ENCODE peak calls at places on chromosomes 3 and 15, in six cellular contexts. N, W, S, I, Y and M are unnamed samples.

GRCh38 chr3:117059054-117059989 is 349.7 kb downstream of the TUSC7 start:
- DNase-seq in N (no peak), W (peak), S (no peak), I (peak), Y (no peak), M (peak)

GRCh38 chr3:155342344-155342743 is 48.9 kb upstream of the STRIT1 start:
- DNase-seq in N (no peak), W (no peak), S (no peak), I (no peak), Y (no peak), M (no peak)

GRCh38 chr15:39747326-39747725 is 35.3 kb downstream of the FSIP1 start:
- DNase-seq in N (no peak), W (peak), S (no peak), I (peak), Y (no peak), M (no peak)

GRCh38 chr3:129365779-129366178 is 62.7 kb downstream of the EFCAB12 start:
- DNase-seq in N (no peak), W (no peak), S (no peak), I (no peak), Y (no peak), M (no peak)

GRCh38 chr3:12946661-12947316 is 105.4 kb upstream of the RPL32 start:
- DNase-seq in N (no peak), W (no peak), S (no peak), I (peak), Y (no peak), M (no peak)

GRCh38 chr3:10234526-10235230 is 13.6 kb upstream of the TATDN2 start:
- DNase-seq in N (no peak), W (no peak), S (no peak), I (no peak), Y (no peak), M (no peak)

GRCh38 chr3:9812870-9813483 is 2.9 kb downstream of the TTLL3 start:
- DNase-seq in N (no peak), W (no peak), S (no peak), I (no peak), Y (no peak), M (no peak)

GRCh38 chr15:27087651-27088583 is 116.9 kb downstream of the GABRG3 start:
- DNase-seq in N (no peak), W (no peak), S (no peak), I (no peak), Y (no peak), M (no peak)

GRCh38 chr3:157913751-157914150 is 192.5 kb downstream of the SHOX2 start:
- DNase-seq in N (no peak), W (peak), S (no peak), I (no peak), Y (no peak), M (no peak)

GRCh38 chr15:63764124-63764827 is 69.5 kb downstream of the HERC1 start:
- DNase-seq in N (no peak), W (no peak), S (no peak), I (no peak), Y (no peak), M (peak)

GRCh38 chr15:32718082-32718821 is 448 bp downstream of the GREM1 start:
- DNase-seq in N (no peak), W (peak), S (no peak), I (peak), Y (no peak), M (no peak)

GRCh38 chr15:50210462-50211264 is 28.7 kb downstream of the SLC27A2 start:
- DNase-seq in N (no peak), W (no peak), S (no peak), I (no peak), Y (no peak), M (no peak)

GRCh38 chr3:31533169-31533870 is 595 bp downstream of the STT3B start:
- DNase-seq in N (peak), W (peak), S (peak), I (peak), Y (peak), M (peak)

GRCh38 chr15:70109982-70110381 is 12.3 kb upstream of the TLE3 start:
- DNase-seq in N (no peak), W (no peak), S (no peak), I (no peak), Y (no peak), M (no peak)

GRCh38 chr15:22944651-22945050 is 35.5 kb downstream of the CYFIP1 start:
- DNase-seq in N (no peak), W (no peak), S (no peak), I (no peak), Y (no peak), M (no peak)

GRCh38 chr3:126107960-126108688 is 24.2 kb upstream of the SLC41A3 start:
- DNase-seq in N (no peak), W (no peak), S (no peak), I (no peak), Y (peak), M (no peak)

GRCh38 chr15:77611767-77612166 is 20.9 kb downstream of the LINGO1 start:
- DNase-seq in N (no peak), W (no peak), S (no peak), I (no peak), Y (no peak), M (no peak)

GRCh38 chr3:30370681-30371271 is 235.6 kb upstream of the TGFBR2 start:
- DNase-seq in N (no peak), W (peak), S (no peak), I (peak), Y (no peak), M (no peak)

GRCh38 chr15:62482715-62483429 is 317.8 kb upstream of the C2CD4B start:
- DNase-seq in N (no peak), W (peak), S (no peak), I (no peak), Y (no peak), M (peak)

GRCh38 chr15:79169531-79170123 is 79.0 kb upstream of the RASGRF1 start:
- DNase-seq in N (no peak), W (peak), S (no peak), I (no peak), Y (no peak), M (no peak)

GRCh38 chr3:141998674-141999290 is 122.3 kb downstream of the ATP1B3 start:
- DNase-seq in N (no peak), W (peak), S (no peak), I (peak), Y (no peak), M (no peak)

DNA sequence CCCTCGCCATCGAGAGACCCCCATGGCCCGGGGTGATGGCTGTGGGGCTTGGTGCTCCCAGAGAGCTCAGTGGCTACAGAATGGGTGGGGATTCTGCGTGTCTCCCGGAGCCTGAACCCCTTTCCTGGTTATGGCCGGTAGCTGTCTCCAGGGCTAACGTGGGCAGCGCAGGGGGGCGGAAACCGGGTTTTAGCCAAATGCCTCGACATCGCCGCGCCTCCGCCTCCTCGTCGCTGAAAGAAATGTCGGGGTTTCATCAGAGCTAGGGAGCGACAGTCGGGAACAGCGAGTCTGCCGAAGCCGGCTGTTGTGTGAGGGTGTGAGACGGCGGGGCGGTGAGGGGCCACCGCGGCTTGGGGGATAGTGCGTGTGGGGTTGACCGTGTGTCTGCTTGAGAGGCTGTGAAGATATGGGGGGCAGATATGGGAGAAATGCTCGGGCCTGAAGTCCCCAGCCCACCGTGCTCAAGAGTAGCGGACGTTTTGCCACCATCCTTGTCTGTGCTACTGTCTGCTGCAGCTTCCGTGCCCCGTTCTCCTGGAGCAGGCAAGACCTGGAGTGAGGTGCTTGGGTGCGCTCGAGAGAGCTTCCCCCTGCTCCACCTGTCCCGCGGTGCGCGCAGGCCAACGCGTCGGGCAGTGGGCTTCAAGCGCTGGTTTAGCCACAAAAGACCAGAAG is 836 bp upstream of the ISLR2 start:
- DNase-seq in N (no peak), W (no peak), S (no peak), I (no peak), Y (no peak), M (no peak)
- H3K4me3 ChIP-seq in N (no peak), W (no peak), S (peak), I (peak), Y (peak), M (no peak)

DNA sequence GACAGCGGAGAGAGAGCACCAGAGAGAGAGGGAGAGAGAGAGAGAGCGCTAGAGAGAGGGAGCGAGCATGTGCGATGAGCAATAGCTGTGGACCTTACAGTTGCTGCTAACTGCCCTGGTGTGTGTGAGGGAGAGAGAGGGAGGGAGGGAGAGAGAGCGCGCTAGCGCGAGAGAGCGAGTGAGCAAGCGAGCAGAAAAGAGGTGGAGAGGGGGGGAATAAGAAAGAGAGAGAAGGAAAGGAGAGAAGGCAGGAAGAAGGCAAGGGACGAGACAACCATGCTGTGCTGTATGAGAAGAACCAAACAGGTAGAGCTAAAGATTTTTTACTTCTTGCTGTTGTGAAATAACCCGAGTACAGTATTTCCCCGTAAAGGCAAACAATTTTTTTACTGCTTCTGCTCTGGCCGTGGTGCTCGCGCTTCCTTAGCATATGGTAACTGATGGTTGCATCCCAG is at the start of gene GAP43:
- DNase-seq in N (peak), W (peak), S (no peak), I (peak), Y (peak), M (no peak)
- H3K4me3 ChIP-seq in N (peak), W (peak), S (peak), I (peak), Y (peak), M (no peak)

DNA sequence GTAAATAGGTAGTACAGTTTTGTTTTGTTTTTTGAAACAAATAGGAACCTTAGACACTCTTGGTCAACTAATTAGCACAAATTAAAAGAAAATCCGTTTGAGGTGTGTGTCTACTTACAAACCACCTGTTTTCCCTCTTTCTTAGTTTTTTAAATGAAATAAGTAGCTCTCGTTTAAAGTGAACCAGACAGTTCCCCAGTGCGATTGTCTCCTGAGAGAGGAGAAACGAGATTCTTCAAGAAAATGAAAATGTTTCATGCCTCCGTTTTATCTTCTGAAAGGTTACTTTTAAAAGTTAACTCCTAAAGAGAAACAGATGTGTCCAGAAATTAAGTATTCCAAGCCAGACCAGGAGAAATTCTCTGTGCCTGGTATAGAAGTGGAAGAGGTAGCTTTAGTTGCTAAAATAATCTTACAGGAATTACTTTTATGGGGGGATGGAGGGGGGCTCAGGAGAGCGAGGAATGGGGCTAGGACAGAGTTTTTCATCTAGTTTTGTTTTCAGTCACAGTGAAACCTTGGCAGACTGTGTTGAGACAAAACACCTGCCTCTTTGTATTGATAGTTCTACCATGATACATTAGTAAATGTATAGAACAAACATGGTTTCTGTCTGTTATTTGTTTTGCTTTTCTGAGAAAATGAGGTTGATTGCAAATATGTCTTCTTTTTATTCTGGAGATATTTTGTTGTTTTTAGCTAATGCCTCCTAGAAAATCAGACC is 155.1 kb upstream of the CNTN4 start:
- DNase-seq in N (no peak), W (no peak), S (no peak), I (no peak), Y (no peak), M (peak)
- H3K4me3 ChIP-seq in N (no peak), W (no peak), S (no peak), I (no peak), Y (no peak), M (no peak)

GRCh38 chr15:84817461-84818081 is 415 bp downstream of the ALPK3 start:
- DNase-seq in N (no peak), W (no peak), S (no peak), I (no peak), Y (peak), M (no peak)
- H3K4me3 ChIP-seq in N (no peak), W (no peak), S (peak), I (peak), Y (peak), M (no peak)